ENCODE peak calls at places on chromosomes 5 and 9, in eight cellular contexts. W, E, Y, J, Z, A, T and K are unnamed samples.

GRCh38 chr5:74865293-74865798 is 841 bp downstream of the FAM169A start:
- DNase-seq in Y (no peak), J (no peak), W (peak), T (peak), E (no peak), A (peak), Z (no peak), K (no peak)

GRCh38 chr9:125525846-125526619 is 181.0 kb downstream of the MAPKAP1 start:
- DNase-seq in T (no peak), W (no peak), J (no peak), Y (peak), A (no peak), Z (no peak), E (no peak), K (no peak)

GRCh38 chr5:42566658-42567313 is 143.5 kb downstream of the GHR start:
- DNase-seq in E (no peak), Y (no peak), T (no peak), J (no peak), A (no peak), W (no peak), Z (no peak), K (no peak)

GRCh38 chr5:915946-916345 is 23.3 kb downstream of the TRIP13 start:
- DNase-seq in J (no peak), T (no peak), E (no peak), Y (no peak), A (no peak), Z (no peak), W (no peak), K (no peak)

GRCh38 chr5:94562327-94562971 is 56.0 kb downstream of the KIAA0825 start:
- DNase-seq in E (no peak), Y (no peak), Z (no peak), T (no peak), A (no peak), J (no peak), W (no peak), K (no peak)

GRCh38 chr9:35951736-35952135 is 6.2 kb downstream of the OR2S2 start:
- DNase-seq in J (no peak), T (no peak), Y (peak), Z (no peak), W (no peak), A (no peak), E (no peak), K (no peak)

GRCh38 chr9:32351845-32352244 is 32.6 kb upstream of the ACO1 start:
- DNase-seq in Z (no peak), T (no peak), E (no peak), A (no peak), J (no peak), W (no peak), Y (peak), K (no peak)

GRCh38 chr5:11324521-11325289 is 563.7 kb upstream of the DAP start:
- DNase-seq in Z (no peak), E (no peak), T (no peak), J (no peak), A (no peak), W (no peak), Y (no peak), K (no peak)

GRCh38 chr9:111037744-111038335 is 430 bp downstream of the LPAR1 start:
- DNase-seq in J (peak), E (peak), Z (peak), T (peak), Y (peak), A (peak), W (no peak), K (peak)

GRCh38 chr5:133882107-133882695 is 86.2 kb downstream of the C5orf15 start:
- DNase-seq in Z (no peak), J (no peak), W (no peak), Y (no peak), E (no peak), A (no peak), T (no peak), K (no peak)

GRCh38 chr5:168472329-168472728 is 13.9 kb upstream of the RARS1 start:
- DNase-seq in W (no peak), Z (no peak), J (no peak), A (no peak), T (no peak), Y (peak), E (no peak), K (no peak)

GRCh38 chr9:116476935-116477381 is 210.1 kb upstream of the TRIM32 start:
- DNase-seq in Z (no peak), T (no peak), Y (no peak), J (no peak), E (no peak), A (no peak), W (no peak), K (no peak)